ENCODE peak calls at places on chromosomes 1 and 21, in four cellular contexts. R, Z, J and A are unnamed samples.

GRCh38 chr1:27571439-27572018 is 32.4 kb downstream of the AHDC1 start:
- DNase-seq in R (no peak), Z (no peak), J (no peak), A (no peak)

GRCh38 chr1:173477286-173478098 is at the start of gene PRDX6:
- DNase-seq in R (peak), Z (peak), J (peak), A (peak)

GRCh38 chr1:41810446-41810845 is 108.3 kb downstream of the HIVEP3 start:
- DNase-seq in R (no peak), Z (peak), J (peak), A (peak)

GRCh38 chr1:85135456-85135798 is 65.4 kb downstream of the SYDE2 start:
- DNase-seq in R (no peak), Z (no peak), J (no peak), A (no peak)

GRCh38 chr1:66654643-66655042 is 97.6 kb upstream of the DYNLT5 start:
- DNase-seq in R (no peak), Z (no peak), J (no peak), A (no peak)

GRCh38 chr1:19096036-19096833 is 113.8 kb downstream of the UBR4 start:
- DNase-seq in R (no peak), Z (peak), J (no peak), A (no peak)

GRCh38 chr1:91844862-91845528 is 41.0 kb downstream of the TGFBR3 start:
- DNase-seq in R (no peak), Z (no peak), J (no peak), A (no peak)

GRCh38 chr1:217089239-217090014 is 366.2 kb upstream of the ESRRG start:
- DNase-seq in R (no peak), Z (no peak), J (no peak), A (no peak)

GRCh38 chr1:204432708-204433107 is 21.1 kb upstream of the PPP1R15B start:
- DNase-seq in R (no peak), Z (no peak), J (no peak), A (no peak)

GRCh38 chr1:14067686-14068085 is 367.7 kb downstream of the PRDM2 start:
- DNase-seq in R (no peak), Z (no peak), J (no peak), A (no peak)

GRCh38 chr1:50333595-50333974 is 89.7 kb downstream of the DMRTA2 start:
- DNase-seq in R (no peak), Z (peak), J (peak), A (no peak)

GRCh38 chr1:224238756-224239155 is 55.7 kb downstream of the DEGS1 start:
- DNase-seq in R (no peak), Z (no peak), J (no peak), A (no peak)

GRCh38 chr21:44959376-44960091 is 19.7 kb downstream of the SLX9 start:
- DNase-seq in R (no peak), Z (no peak), J (no peak), A (no peak)

GRCh38 chr1:4653796-4654715 is at the start of gene AJAP1:
- DNase-seq in R (no peak), Z (no peak), J (no peak), A (no peak)

GRCh38 chr1:187509091-187509490 is 680.3 kb downstream of the PLA2G4A start:
- DNase-seq in R (no peak), Z (no peak), J (no peak), A (no peak)

GRCh38 chr1:21436488-21437340 is 3.2 kb upstream of the NBPF3 start:
- DNase-seq in R (no peak), Z (no peak), J (no peak), A (no peak)

GRCh38 chr1:150695561-150695960 is 1.4 kb downstream of the GOLPH3L start:
- DNase-seq in R (no peak), Z (no peak), J (no peak), A (no peak)

GRCh38 chr1:16026723-16027484 is 5.1 kb downstream of the CLCNKA start:
- DNase-seq in R (no peak), Z (no peak), J (peak), A (no peak)

GRCh38 chr1:234925440-234926251 is 203.0 kb downstream of the TOMM20 start:
- DNase-seq in R (no peak), Z (no peak), J (peak), A (no peak)

GRCh38 chr21:29256125-29256895 is 42.4 kb upstream of the BACH1 start:
- DNase-seq in R (no peak), Z (no peak), J (no peak), A (no peak)

GRCh38 chr1:22250724-22251123 is 107.8 kb upstream of the WNT4 start:
- DNase-seq in R (no peak), Z (no peak), J (no peak), A (no peak)

GRCh38 chr1:9615316-9616063 is 26.8 kb downstream of the TMEM201 start:
- DNase-seq in R (no peak), Z (peak), J (peak), A (peak)

GRCh38 chr21:19874521-19874920 is 1123.7 kb upstream of the NCAM2 start:
- DNase-seq in R (no peak), Z (no peak), J (no peak), A (no peak)

GRCh38 chr1:43766086-43766784 is 58.9 kb downstream of the ST3GAL3 start:
- DNase-seq in R (no peak), Z (peak), J (no peak), A (no peak)

GRCh38 chr1:154910851-154911250 is 25.7 kb downstream of the PMVK start:
- DNase-seq in R (no peak), Z (no peak), J (no peak), A (no peak)

GRCh38 chr1:151860504-151861187 is 7.1 kb upstream of the THEM5 start:
- DNase-seq in R (no peak), Z (no peak), J (no peak), A (no peak)

GRCh38 chr1:60952566-60953215 is 129.7 kb upstream of the NFIA start:
- DNase-seq in R (no peak), Z (no peak), J (no peak), A (no peak)

GRCh38 chr1:14850563-14850962 is 252.1 kb downstream of the KAZN start:
- DNase-seq in R (no peak), Z (no peak), J (no peak), A (no peak)

GRCh38 chr1:75503221-75503974 is 107.5 kb downstream of the SLC44A5 start:
- DNase-seq in R (no peak), Z (no peak), J (no peak), A (no peak)

GRCh38 chr1:40389871-40390560 is 16.5 kb downstream of the SMAP2 start:
- DNase-seq in R (no peak), Z (peak), J (peak), A (no peak)

DNA sequence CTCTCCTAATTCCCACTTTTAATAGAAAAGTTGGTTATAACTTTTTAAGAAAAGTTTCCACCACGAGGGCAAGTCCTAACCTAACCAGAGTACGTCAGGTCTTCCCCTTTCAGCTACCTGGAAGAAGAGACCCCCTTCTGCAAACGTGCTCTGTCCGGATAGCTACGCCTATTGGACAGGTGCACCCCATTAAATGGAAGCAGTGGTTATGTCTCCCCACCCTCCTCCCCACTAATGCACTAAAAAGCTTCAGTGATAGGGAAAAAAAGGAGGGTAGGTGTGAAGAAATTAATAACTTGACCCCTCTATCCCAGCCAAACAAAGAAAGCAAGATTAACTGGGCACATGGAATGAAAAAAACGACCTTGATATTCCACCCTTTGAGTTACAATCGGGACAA is 7.7 kb downstream of the GLUL start:
- DNase-seq in R (no peak), Z (no peak), J (no peak), A (no peak)
- H3K4me3 ChIP-seq in R (no peak), Z (no peak), J (no peak), A (no peak)

GRCh38 chr1:107096690-107097089 is 40.2 kb downstream of the PRMT6 start:
- DNase-seq in R (no peak), Z (no peak), J (no peak), A (no peak)
- H3K4me3 ChIP-seq in R (no peak), Z (no peak), J (no peak), A (no peak)

DNA sequence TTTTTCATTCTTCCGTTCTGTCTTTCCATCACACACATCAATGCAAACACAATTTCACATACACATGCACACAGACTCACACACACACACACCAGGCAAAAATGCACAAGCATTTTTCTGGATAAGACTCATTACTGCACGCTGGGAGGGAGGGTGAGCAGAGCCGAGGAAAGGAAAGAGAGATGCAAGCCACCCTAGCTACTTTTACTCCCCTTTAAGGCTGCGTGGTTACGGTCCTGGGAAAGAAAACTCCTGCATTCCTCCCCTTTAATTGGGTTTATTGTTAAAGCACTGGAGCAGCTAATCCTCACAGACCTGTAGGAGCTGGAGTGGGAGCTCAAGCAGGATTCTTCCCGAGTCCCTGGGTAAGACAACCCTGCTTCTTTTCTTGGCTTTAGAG is at the start of gene CAMK1G:
- DNase-seq in R (no peak), Z (no peak), J (no peak), A (no peak)
- H3K4me3 ChIP-seq in R (no peak), Z (no peak), J (no peak), A (no peak)

GRCh38 chr1:153776971-153777370 is 1.8 kb downstream of the SLC27A3 start:
- DNase-seq in R (no peak), Z (no peak), J (no peak), A (no peak)
- H3K4me3 ChIP-seq in R (no peak), Z (no peak), J (no peak), A (no peak)

DNA sequence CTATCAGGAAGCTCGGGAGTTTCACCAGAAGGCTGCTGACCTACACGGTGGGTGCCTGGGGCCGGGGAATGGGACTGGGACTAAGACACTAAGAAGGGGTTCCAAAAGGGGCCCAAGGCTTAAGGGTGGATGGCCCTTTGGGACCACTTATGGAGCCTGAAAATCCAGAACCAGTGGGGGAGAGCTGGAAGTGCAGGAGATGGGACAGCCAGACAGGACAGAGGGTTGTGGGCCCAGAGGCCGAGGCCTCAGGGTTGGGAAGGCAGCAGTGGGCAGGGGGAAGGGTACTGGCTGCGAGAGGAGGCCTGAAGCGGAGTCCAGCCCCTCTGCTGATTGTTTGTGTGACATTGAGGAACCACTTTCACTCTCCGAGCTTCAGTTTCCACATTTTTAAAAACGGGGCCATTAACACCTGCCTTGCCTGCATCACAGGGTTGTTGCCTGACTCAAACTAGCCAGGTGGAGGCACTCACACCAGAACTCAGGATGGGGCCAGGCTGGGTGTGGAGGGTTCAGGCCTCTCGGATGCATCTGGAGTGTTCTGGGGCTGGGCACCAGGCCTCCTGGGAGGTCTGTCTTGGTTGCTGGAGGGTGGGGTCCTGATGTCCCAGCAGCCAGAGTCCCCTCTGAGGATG is 3.0 kb downstream of the TTC24 start:
- DNase-seq in R (no peak), Z (no peak), J (no peak), A (no peak)
- H3K4me3 ChIP-seq in R (peak), Z (no peak), J (no peak), A (peak)

DNA sequence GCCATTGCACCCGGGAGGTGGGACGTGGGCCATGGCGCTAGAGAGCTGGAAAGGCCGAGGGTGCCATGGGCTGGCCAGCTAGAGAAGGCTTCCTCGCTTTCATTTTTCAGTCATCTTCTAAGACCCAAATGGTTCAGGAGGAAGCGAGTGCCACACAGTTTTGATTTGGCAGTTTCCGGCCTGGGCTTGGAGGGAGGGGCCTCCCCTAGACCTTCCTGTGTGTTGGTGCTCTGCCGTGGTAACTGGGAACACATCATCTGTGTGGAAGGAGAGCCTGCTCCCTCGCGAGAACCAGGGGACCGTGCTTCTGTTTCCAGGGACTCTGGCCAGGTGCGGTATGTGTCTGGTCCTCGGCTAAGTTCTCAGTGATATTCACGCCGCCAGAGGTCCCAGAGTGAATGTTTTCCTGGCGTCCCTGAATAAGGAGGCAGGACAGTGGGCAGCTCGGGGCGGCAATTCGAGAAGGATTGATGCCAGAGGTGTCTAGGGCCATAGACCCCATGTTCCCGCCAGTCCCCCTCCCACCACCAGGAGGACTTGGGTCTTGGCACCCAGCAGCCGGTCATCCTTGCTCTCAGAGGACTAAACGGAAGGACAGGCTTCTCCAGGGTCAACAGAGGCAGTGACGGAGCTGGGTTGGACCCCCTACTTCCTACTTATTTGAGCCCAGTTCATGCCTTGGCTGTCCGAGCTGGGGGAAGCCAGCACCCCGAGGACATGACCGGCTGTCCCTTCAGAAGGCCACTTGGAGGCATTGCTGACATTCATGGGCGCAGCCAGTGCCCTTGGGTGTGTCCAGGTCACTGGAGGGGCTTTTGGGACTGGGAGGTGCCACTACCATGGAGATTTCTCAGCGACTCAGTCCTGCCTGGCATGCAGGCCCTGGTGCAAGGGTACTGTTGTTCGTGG is 2.7 kb upstream of the NPHP4 start:
- DNase-seq in R (no peak), Z (no peak), J (peak), A (peak)
- H3K4me3 ChIP-seq in R (peak), Z (no peak), J (peak), A (peak)

DNA sequence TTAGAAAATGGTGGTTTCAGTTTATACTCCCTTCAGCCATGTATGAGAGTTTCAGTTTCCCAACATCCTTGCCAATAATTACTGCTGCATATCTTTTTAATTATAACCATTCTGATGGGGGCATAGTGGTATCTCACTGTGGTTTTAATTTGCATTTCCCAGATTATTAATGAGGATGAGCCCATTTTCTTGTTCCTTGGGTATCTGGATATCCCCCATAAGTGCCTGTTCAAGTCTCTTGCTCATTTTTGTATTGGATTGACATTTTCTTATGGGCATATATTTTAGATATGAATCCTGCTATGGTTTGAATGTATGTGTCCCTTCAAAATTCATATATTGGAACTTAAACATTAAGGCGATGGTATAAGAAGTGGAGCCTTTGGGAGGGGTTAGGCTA is 1.6 kb upstream of the ZMYM6 start:
- DNase-seq in R (no peak), Z (no peak), J (no peak), A (no peak)
- H3K4me3 ChIP-seq in R (no peak), Z (no peak), J (no peak), A (no peak)

GRCh38 chr1:1461721-1462317 is 9.7 kb upstream of the ATAD3B start:
- DNase-seq in R (no peak), Z (no peak), J (no peak), A (no peak)
- H3K4me3 ChIP-seq in R (peak), Z (no peak), J (no peak), A (no peak)

GRCh38 chr1:90707363-90707710 is 9.8 kb downstream of the BARHL2 start:
- DNase-seq in R (no peak), Z (peak), J (no peak), A (no peak)
- H3K4me3 ChIP-seq in R (peak), Z (no peak), J (no peak), A (peak)